ENCODE peak calls at places on chromosomes 7 and 10, in four cellular contexts. W is astrocyte of the spinal cord, D is mesothelial cell of epicardium, B is WERI-Rb-1. J is an unnamed sample.

GRCh38 chr7:117110480-117111315 is 157.4 kb downstream of the ST7 start:
- DNase-seq in W (no peak), D (no peak), B (no peak), J (peak)

GRCh38 chr7:18846765-18847215 is 270.6 kb downstream of the TWIST1 start:
- DNase-seq in W (no peak), D (no peak), B (no peak), J (no peak)

GRCh38 chr10:32957341-32958084 is 517 bp downstream of the ITGB1 start:
- DNase-seq in W (no peak), D (peak), B (peak), J (peak)

GRCh38 chr7:140448781-140449180 is 30.5 kb downstream of the MKRN1 start:
- DNase-seq in W (no peak), D (no peak), B (no peak), J (no peak)

GRCh38 chr10:123942114-123942513 is 50.5 kb upstream of the CPXM2 start:
- DNase-seq in W (no peak), D (no peak), B (no peak), J (no peak)

GRCh38 chr10:125102216-125102615 is 58.1 kb downstream of the CTBP2 start:
- DNase-seq in W (peak), D (no peak), B (no peak), J (no peak)

GRCh38 chr10:97771913-97772823 is at the start of gene SFRP5:
- DNase-seq in W (no peak), D (no peak), B (no peak), J (peak)

GRCh38 chr10:97898429-97898828 is 48.8 kb downstream of the GOLGA7B start:
- DNase-seq in W (no peak), D (no peak), B (no peak), J (no peak)

GRCh38 chr7:94216944-94217461 is 177.7 kb upstream of the COL1A2 start:
- DNase-seq in W (peak), D (no peak), B (no peak), J (no peak)

DNA sequence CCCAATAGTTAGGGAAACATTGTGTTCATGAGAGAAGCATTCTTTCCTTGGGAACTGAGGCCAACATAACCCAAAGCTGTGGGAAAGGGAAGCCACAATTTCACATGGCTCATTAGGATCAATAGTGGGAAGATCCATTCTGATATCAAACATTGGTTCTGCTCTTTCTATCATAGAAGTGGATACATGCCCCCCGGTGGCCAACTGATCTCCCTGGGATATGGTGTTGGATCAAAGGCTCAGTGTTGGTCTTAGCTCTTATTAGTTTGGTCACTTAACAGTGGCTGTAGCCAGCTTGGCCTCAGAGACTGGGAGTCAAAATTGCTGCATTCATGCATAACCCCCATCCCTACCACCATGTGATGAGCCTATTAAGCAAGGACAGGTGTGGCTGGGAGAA is 6.7 kb upstream of the GIMAP4 start:
- DNase-seq in W (no peak), D (no peak), B (no peak), J (no peak)
- TF ChIP-seq CTCF in W (no peak), D (no peak), B (peak), J (no peak)

DNA sequence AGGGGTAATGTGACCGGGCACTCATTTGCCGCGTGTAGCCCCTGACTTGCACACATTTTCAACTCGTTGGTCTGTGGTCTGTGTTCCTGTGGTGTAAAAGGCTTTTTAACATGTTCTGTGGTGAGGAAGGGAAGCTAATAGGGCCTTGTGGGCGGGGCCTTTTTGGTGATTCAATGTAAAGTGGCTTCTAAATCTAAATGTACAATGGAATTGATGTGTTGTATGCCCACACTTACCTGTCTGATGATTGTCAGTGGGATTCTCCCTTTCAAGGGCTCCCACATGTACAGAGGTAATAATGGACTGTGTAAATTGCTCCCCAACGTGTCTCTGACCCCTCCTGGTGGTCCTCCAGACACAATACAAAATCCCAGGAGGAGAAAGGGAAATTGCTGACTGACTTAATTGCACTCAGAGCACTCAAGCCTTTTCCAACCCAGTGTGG is 43.1 kb upstream of the GATAD1 start:
- DNase-seq in W (no peak), D (no peak), B (no peak), J (no peak)
- TF ChIP-seq CTCF in W (peak), D (no peak), B (no peak), J (no peak)

GRCh38 chr10:22999942-23000341 is 72.1 kb downstream of the ARMC3 start:
- DNase-seq in W (no peak), D (no peak), B (peak), J (no peak)
- TF ChIP-seq CTCF in W (no peak), D (no peak), B (peak), J (no peak)

GRCh38 chr10:29522038-29522855 is 112.5 kb downstream of the SVIL start:
- DNase-seq in W (peak), D (no peak), B (no peak), J (no peak)

GRCh38 chr10:29525762-29526161 is 109.0 kb downstream of the SVIL start:
- DNase-seq in W (no peak), D (no peak), B (no peak), J (no peak)

GRCh38 chr10:29529146-29529545 is 105.6 kb downstream of the SVIL start:
- DNase-seq in W (no peak), D (no peak), B (no peak), J (no peak)

GRCh38 chr10:29524294-29524693 is 110.5 kb downstream of the SVIL start:
- DNase-seq in W (no peak), D (no peak), B (no peak), J (no peak)

DNA sequence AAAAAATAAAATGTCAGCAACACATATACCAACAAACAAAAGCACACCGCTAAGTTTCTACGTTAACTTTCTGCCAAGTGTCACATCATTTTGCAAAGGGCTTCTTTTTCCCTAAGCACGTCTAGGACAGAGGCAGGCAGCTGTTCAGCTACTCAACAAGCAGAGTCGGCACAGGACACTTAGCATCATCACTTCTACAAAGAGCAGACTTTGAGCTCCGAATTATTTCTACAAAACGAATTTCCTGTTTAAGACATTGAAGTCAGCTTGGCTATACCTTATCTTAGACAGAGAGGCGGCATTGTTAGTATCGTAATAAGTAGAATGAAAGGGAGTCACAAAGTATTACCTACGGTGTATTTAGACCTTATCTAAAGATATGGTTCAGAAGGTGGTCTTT is 110.1 kb downstream of the SVIL start:
- DNase-seq in W (no peak), D (no peak), B (no peak), J (no peak)
- TF ChIP-seq CTCF in W (no peak), D (no peak), B (no peak), J (no peak)

GRCh38 chr10:27356738-27357137 is 116.1 kb upstream of the ACBD5 start:
- DNase-seq in W (no peak), D (no peak), B (no peak), J (no peak)

GRCh38 chr10:27360581-27361172 is 120.1 kb upstream of the ACBD5 start:
- DNase-seq in W (peak), D (peak), B (peak), J (peak)

GRCh38 chr10:27359792-27360320 is 119.3 kb upstream of the ACBD5 start:
- DNase-seq in W (no peak), D (no peak), B (no peak), J (no peak)

DNA sequence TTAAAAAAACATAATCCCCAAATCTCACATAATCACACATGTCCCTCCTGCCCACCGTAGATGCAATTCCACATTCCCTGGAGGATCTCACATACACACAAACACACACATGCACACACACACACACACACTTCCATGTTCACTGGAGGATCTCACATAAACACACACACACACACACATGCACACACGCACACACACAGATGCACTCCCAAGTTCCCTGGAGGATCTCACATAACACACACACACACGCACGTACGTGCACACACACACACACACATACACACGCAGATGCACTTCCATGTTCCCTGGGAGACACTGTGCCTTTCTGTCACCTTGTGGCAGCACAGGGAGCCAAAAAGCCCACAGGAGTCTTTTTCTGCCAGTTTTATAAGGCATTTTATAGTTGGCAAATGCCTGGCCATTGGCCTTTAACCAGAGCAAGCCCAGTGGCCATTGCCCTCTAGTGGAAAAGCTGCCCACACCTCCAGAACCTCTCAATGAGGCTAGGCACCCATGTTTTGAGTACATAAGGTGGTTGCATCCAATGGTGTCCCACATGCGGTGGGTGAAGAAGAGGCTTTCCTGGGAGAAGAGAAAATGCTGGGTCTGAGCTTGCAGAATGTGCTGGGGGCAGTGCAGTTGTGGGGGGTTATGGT is 115.4 kb upstream of the ACBD5 start:
- DNase-seq in W (no peak), D (no peak), B (no peak), J (no peak)
- TF ChIP-seq CTCF in W (no peak), D (no peak), B (peak), J (no peak)

J was measured in nephron progenitor cell.